ENCODE peak calls at places on chromosomes 7 and 10, in six cellular contexts. B, H, I, E, W and K are unnamed samples.

GRCh38 chr10:12980713-12981306 is 20.7 kb downstream of the CCDC3 start:
- DNase-seq in H (no peak), E (no peak), B (no peak), I (no peak), W (no peak), K (no peak)

GRCh38 chr7:19984231-19984632 is 210.8 kb upstream of the TMEM196 start:
- DNase-seq in H (no peak), W (no peak), E (no peak), B (no peak), I (no peak), K (no peak)

GRCh38 chr10:86599729-86600128 is 54.6 kb upstream of the OPN4 start:
- DNase-seq in I (no peak), H (no peak), B (no peak), W (no peak), E (no peak), K (no peak)

GRCh38 chr7:132603241-132603789 is 27.0 kb upstream of the PLXNA4 start:
- DNase-seq in H (no peak), W (no peak), I (no peak), B (no peak), E (no peak), K (no peak)

GRCh38 chr10:69324583-69324982 is 46.3 kb downstream of the HK1 start:
- DNase-seq in B (no peak), E (no peak), I (no peak), H (no peak), W (no peak), K (no peak)

GRCh38 chr10:14605231-14605925 is 169.3 kb downstream of the FAM107B start:
- DNase-seq in E (no peak), B (peak; percentile 78), I (no peak), W (no peak), H (peak; percentile 57), K (no peak)

GRCh38 chr10:22600516-22600915 is 113.9 kb downstream of the PIP4K2A start:
- DNase-seq in B (no peak), E (no peak), H (no peak), W (no peak), I (no peak), K (no peak)

GRCh38 chr10:124428207-124428777 is 9.6 kb upstream of the OAT start:
- DNase-seq in W (no peak), B (no peak), H (no peak), I (no peak), E (no peak), K (no peak)

GRCh38 chr7:23471090-23471859 is 984 bp upstream of the IGF2BP3 start:
- DNase-seq in I (no peak), B (peak; percentile 68), W (no peak), E (peak; percentile 80), H (peak; percentile 57), K (no peak)

GRCh38 chr7:129341838-129342806 is 92.1 kb upstream of the STRIP2 start:
- DNase-seq in I (no peak), H (no peak), E (no peak), B (no peak), W (no peak), K (no peak)

GRCh38 chr7:90262438-90262837 is 17.5 kb downstream of the CFAP69 start:
- DNase-seq in B (peak; percentile 35), H (no peak), I (no peak), W (no peak), E (peak; percentile 37), K (no peak)

GRCh38 chr10:90845726-90846125 is 12.1 kb downstream of the HTR7 start:
- DNase-seq in I (no peak), B (no peak), W (no peak), E (no peak), H (no peak), K (no peak)

GRCh38 chr10:8066797-8067196 is 12.3 kb downstream of the GATA3 start:
- DNase-seq in H (no peak), W (no peak), I (no peak), B (no peak), E (no peak), K (no peak)

GRCh38 chr10:43117031-43117776 is 21.0 kb upstream of the CSGALNACT2 start:
- DNase-seq in B (no peak), W (no peak), H (no peak), I (no peak), E (no peak), K (no peak)

GRCh38 chr10:47257396-47258120 is 42.4 kb upstream of the GDF10 start:
- DNase-seq in B (peak; percentile 65), E (no peak), W (no peak), H (peak; percentile 71), I (no peak), K (no peak)

GRCh38 chr7:69935107-69935506 is 336.8 kb downstream of the AUTS2 start:
- DNase-seq in H (no peak), B (no peak), E (no peak), I (no peak), W (no peak), K (no peak)

GRCh38 chr7:28560771-28561170 is 148.5 kb downstream of the CREB5 start:
- DNase-seq in B (no peak), E (no peak), H (no peak), I (no peak), W (no peak), K (no peak)

GRCh38 chr7:28570970-28571288 is 158.6 kb downstream of the CREB5 start:
- DNase-seq in H (no peak), B (peak; percentile 56), E (no peak), I (no peak), W (no peak), K (no peak)

GRCh38 chr7:28564755-28565374 is 152.5 kb downstream of the CREB5 start:
- DNase-seq in I (no peak), E (no peak), W (no peak), H (no peak), B (peak; percentile 53), K (no peak)

GRCh38 chr7:28570113-28570969 is 158.0 kb downstream of the CREB5 start:
- DNase-seq in W (no peak), H (no peak), B (no peak), E (no peak), I (no peak), K (no peak)

GRCh38 chr7:28565990-28566389 is 153.7 kb downstream of the CREB5 start:
- DNase-seq in H (no peak), W (no peak), I (no peak), B (peak; percentile 28), E (no peak), K (no peak)
- H3K4me3 ChIP-seq in H (no peak overlapping the region), W (no peak overlapping the region), I (no peak overlapping the region), B (no peak overlapping the region), E (no peak overlapping the region), K (no peak overlapping the region)

GRCh38 chr7:139297795-139298194 is 43.3 kb upstream of the FMC1 start:
- DNase-seq in W (no peak), E (no peak), I (no peak), B (peak; percentile 2), H (no peak), K (no peak)
- H3K4me1 ChIP-seq in W (no peaks in the 10 kb centered on the region), E (peaks cover 20% of the 10 kb centered on the region), I (peaks cover 36% of the 10 kb centered on the region), B (peaks cover 2% of the 10 kb centered on the region), H (no peaks in the 10 kb centered on the region), K (no peaks in the 10 kb centered on the region)

GRCh38 chr10:117132751-117133231 is 5.3 kb downstream of the VAX1 start:
- DNase-seq in W (no peak), H (no peak), E (no peak), I (no peak), B (no peak), K (no peak)
- H3K4me3 ChIP-seq in W (no peak overlapping the region), H (no peak overlapping the region), E (no peak overlapping the region), I (no peak overlapping the region), B (no peak overlapping the region), K (no peak overlapping the region)

DNA sequence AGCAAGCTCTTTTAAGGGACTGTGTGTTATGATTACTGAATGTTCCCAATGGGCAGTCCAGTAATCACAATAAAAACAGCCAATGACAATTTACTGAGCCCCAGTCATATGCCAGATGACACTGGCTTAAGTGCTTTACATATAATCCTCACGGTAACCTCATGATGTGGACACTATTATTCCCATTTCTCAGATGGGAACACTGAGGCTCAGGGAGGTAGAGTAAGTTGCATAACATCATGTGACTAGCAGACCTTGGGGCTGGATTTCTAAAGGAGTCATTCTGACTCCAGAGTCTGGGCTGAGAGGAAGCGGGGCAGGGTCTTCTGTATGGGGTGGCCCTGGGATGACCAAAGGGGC is 7.6 kb upstream of the RBM20 start:
- DNase-seq in E (no peak), W (no peak), I (no peak), H (no peak), B (no peak), K (no peak)
- H3K4me1 ChIP-seq in E (peaks cover 45% of the 10 kb centered on the region), W (peaks cover 8% of the 10 kb centered on the region), I (no peaks in the 10 kb centered on the region), H (peaks cover 54% of the 10 kb centered on the region), B (peaks cover 4% of the 10 kb centered on the region), K (peaks cover 55% of the 10 kb centered on the region)

DNA sequence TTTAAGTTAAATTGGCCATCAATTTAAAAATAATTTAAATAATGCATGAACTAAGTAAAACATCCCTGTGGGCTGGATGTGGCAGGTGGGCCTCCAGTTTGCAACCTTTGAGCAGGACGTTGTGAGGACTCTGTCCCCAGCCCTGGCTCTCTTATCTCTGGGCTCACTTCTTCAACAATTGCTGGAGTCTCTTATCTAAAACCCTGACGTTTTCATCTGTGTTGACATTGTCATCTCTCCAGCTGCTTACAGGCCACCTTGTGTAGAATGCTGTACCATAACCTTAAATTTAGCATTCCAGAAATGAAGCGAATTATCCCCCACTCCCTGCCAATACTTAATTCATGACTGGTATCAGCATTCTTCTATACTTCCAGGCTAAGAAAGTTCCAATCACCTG is 3.2 kb upstream of the KIF5B start:
- DNase-seq in W (no peak), B (no peak), I (no peak), E (no peak), H (no peak), K (no peak)
- H3K4me3 ChIP-seq in W (no peak overlapping the region), B (no peak overlapping the region), I (no peak overlapping the region), E (no peak overlapping the region), H (no peak overlapping the region), K (no peak overlapping the region)

DNA sequence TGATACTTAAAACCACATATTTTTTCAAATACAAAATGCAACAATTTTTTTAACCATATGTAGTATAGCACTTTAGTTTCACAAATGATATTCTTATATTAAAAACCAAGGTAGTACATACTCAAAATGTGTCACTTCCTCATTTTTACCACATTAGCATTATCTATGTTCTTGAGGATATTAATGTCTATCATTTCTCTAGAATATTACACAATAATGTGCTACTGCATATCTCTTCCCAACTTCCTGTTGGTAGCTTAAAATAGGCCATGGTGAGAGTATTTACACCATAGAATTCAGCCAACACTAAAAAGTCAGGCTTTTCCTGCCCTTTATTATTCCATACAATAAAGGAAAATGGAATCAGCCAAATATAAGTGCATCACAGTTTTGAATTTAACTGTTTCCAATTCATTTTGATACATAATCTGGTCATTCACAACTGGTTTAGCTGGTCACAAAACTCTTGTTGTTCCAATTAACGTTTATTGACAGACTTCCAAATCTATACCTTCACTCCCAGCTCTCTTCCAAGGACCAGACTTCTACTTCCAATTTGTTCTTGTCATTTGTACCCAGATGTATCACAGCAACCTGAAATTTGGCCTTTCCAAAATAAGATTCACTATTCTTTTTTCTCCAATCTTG is 20.0 kb upstream of the LRRC17 start:
- DNase-seq in E (no peak), B (no peak), W (no peak), I (no peak), H (no peak), K (no peak)
- H3K4me1 ChIP-seq in E (peaks cover 46% of the 10 kb centered on the region), B (peaks cover 13% of the 10 kb centered on the region), W (no peaks in the 10 kb centered on the region), I (no peaks in the 10 kb centered on the region), H (peaks cover 50% of the 10 kb centered on the region), K (peaks cover 22% of the 10 kb centered on the region)